ENCODE peak calls at places on chromosomes 7 and 10, in eight cellular contexts. P is stimulated activated CD8-positive, alpha-beta memory T cell treated with anti-CD3 and anti-CD28 coated beads, Interleukin-15, amount 100 ng/mL, for 1 hour; I is NCI-H2081 treated with DMSO at 0.1 percent for 48 hours; Z is HEK293T; M is H9; W is DMS153; C is activated CD4-positive, alpha-beta memory T cell treated with anti-CD3 and anti-CD28 coated beads, Interleukin-2, amount 10 ng/mL, durations not matched to agents 7 days and 5 days; F is amniotic epithelial cell. R is an unnamed sample.

GRCh38 chr10:64067859-64068258 is 546.7 kb downstream of the REEP3 start:
- DNase-seq in P (no peak), I (no peak), Z (no peak), M (no peak), W (no peak), C (no peak), F (no peak), R (no peak)

GRCh38 chr10:126092806-126093205 is 196.4 kb downstream of the FANK1 start:
- DNase-seq in P (no peak), I (no peak), Z (no peak), M (no peak), W (no peak), C (no peak), F (peak), R (no peak)

GRCh38 chr10:97842658-97843295 is 6.9 kb upstream of the GOLGA7B start:
- DNase-seq in P (no peak), I (no peak), Z (no peak), M (no peak), W (peak), C (no peak), F (no peak), R (no peak)

GRCh38 chr7:87456247-87456646 is 19.2 kb downstream of the ABCB4 start:
- DNase-seq in P (no peak), I (no peak), Z (no peak), M (no peak), W (no peak), C (no peak), F (no peak), R (no peak)

GRCh38 chr7:74064696-74065095 is 18.9 kb upstream of the LIMK1 start:
- DNase-seq in P (no peak), I (no peak), Z (no peak), M (no peak), W (no peak), C (no peak), F (no peak), R (no peak)

GRCh38 chr7:144404911-144405310 is 1.4 kb upstream of the NOBOX start:
- DNase-seq in P (no peak), I (no peak), Z (no peak), M (no peak), W (no peak), C (no peak), F (no peak), R (peak)

GRCh38 chr7:101161692-101162461 is 3.5 kb downstream of the VGF start:
- DNase-seq in P (no peak), I (no peak), Z (no peak), M (no peak), W (no peak), C (no peak), F (no peak), R (no peak)

GRCh38 chr10:110447886-110448285 is 49.8 kb upstream of the DUSP5 start:
- DNase-seq in P (no peak), I (no peak), Z (no peak), M (no peak), W (no peak), C (no peak), F (no peak), R (no peak)

GRCh38 chr7:92667816-92668540 is 77.8 kb upstream of the FAM133B start:
- DNase-seq in P (no peak), I (no peak), Z (no peak), M (no peak), W (no peak), C (no peak), F (peak), R (no peak)

R was measured in posterior vena cava.